ENCODE peak calls at places on chromosomes 11 and 22, in six cellular contexts. One of them, this sample, is unnamed.

GRCh38 chr22:22178566-22178965 is 66.0 kb upstream of the VPREB1 start:
- DNase-seq in spleen: no peak
- DNase-seq in H54: no peak
- DNase-seq in activated CD4-positive, alpha-beta T cell treated with anti-CD3 and anti-CD28 coated beads, Interleukin-2, amount 50 U/mL, for 48 hours: no peak
- DNase-seq in RPMI8226: no peak
- DNase-seq in CD8-positive, alpha-beta memory T cell: no peak
- DNase-seq in this sample: no peak

GRCh38 chr22:27782065-27782464 is 19.5 kb downstream of the MN1 start:
- DNase-seq in H54: no peak
- DNase-seq in spleen: no peak
- DNase-seq in CD8-positive, alpha-beta memory T cell: no peak
- DNase-seq in RPMI8226: no peak
- DNase-seq in activated CD4-positive, alpha-beta T cell treated with anti-CD3 and anti-CD28 coated beads, Interleukin-2, amount 50 U/mL, for 48 hours: no peak
- DNase-seq in this sample: no peak

GRCh38 chr11:119843760-119844330 is 114.8 kb upstream of the NECTIN1 start:
- DNase-seq in RPMI8226: no peak
- DNase-seq in CD8-positive, alpha-beta memory T cell: no peak
- DNase-seq in H54: peak
- DNase-seq in activated CD4-positive, alpha-beta T cell treated with anti-CD3 and anti-CD28 coated beads, Interleukin-2, amount 50 U/mL, for 48 hours: no peak
- DNase-seq in spleen: peak
- DNase-seq in this sample: no peak

GRCh38 chr22:44628273-44628672 is 73.7 kb upstream of the PRR5 start:
- DNase-seq in RPMI8226: no peak
- DNase-seq in CD8-positive, alpha-beta memory T cell: no peak
- DNase-seq in H54: no peak
- DNase-seq in spleen: no peak
- DNase-seq in activated CD4-positive, alpha-beta T cell treated with anti-CD3 and anti-CD28 coated beads, Interleukin-2, amount 50 U/mL, for 48 hours: no peak
- DNase-seq in this sample: no peak

GRCh38 chr11:68950268-68950667 is 30.5 kb downstream of the MRGPRD start:
- DNase-seq in RPMI8226: peak
- DNase-seq in H54: peak
- DNase-seq in activated CD4-positive, alpha-beta T cell treated with anti-CD3 and anti-CD28 coated beads, Interleukin-2, amount 50 U/mL, for 48 hours: no peak
- DNase-seq in spleen: no peak
- DNase-seq in CD8-positive, alpha-beta memory T cell: no peak
- DNase-seq in this sample: no peak

GRCh38 chr11:65476632-65477270 is 22.1 kb upstream of the MALAT1 start:
- DNase-seq in activated CD4-positive, alpha-beta T cell treated with anti-CD3 and anti-CD28 coated beads, Interleukin-2, amount 50 U/mL, for 48 hours: no peak
- DNase-seq in H54: no peak
- DNase-seq in RPMI8226: peak
- DNase-seq in spleen: no peak
- DNase-seq in CD8-positive, alpha-beta memory T cell: no peak
- DNase-seq in this sample: peak

GRCh38 chr11:121318848-121319834 is 26.6 kb downstream of the SC5D start:
- DNase-seq in spleen: no peak
- DNase-seq in H54: no peak
- DNase-seq in RPMI8226: peak
- DNase-seq in CD8-positive, alpha-beta memory T cell: peak
- DNase-seq in activated CD4-positive, alpha-beta T cell treated with anti-CD3 and anti-CD28 coated beads, Interleukin-2, amount 50 U/mL, for 48 hours: no peak
- DNase-seq in this sample: no peak

GRCh38 chr11:17748761-17749721 is 14.5 kb downstream of the KCNC1 start:
- DNase-seq in activated CD4-positive, alpha-beta T cell treated with anti-CD3 and anti-CD28 coated beads, Interleukin-2, amount 50 U/mL, for 48 hours: no peak
- DNase-seq in spleen: peak
- DNase-seq in RPMI8226: no peak
- DNase-seq in CD8-positive, alpha-beta memory T cell: no peak
- DNase-seq in H54: no peak
- DNase-seq in this sample: no peak

GRCh38 chr11:123062892-123063395 is 1.0 kb upstream of the HSPA8 start:
- DNase-seq in CD8-positive, alpha-beta memory T cell: no peak
- DNase-seq in RPMI8226: no peak
- DNase-seq in H54: no peak
- DNase-seq in activated CD4-positive, alpha-beta T cell treated with anti-CD3 and anti-CD28 coated beads, Interleukin-2, amount 50 U/mL, for 48 hours: no peak
- DNase-seq in spleen: no peak
- DNase-seq in this sample: peak

GRCh38 chr11:17606206-17607082 is 59.4 kb downstream of the OTOG start:
- DNase-seq in CD8-positive, alpha-beta memory T cell: no peak
- DNase-seq in activated CD4-positive, alpha-beta T cell treated with anti-CD3 and anti-CD28 coated beads, Interleukin-2, amount 50 U/mL, for 48 hours: no peak
- DNase-seq in spleen: no peak
- DNase-seq in RPMI8226: no peak
- DNase-seq in H54: no peak
- DNase-seq in this sample: no peak

GRCh38 chr11:74018331-74019005 is 9.6 kb upstream of the UCP3 start:
- DNase-seq in RPMI8226: peak
- DNase-seq in CD8-positive, alpha-beta memory T cell: no peak
- DNase-seq in activated CD4-positive, alpha-beta T cell treated with anti-CD3 and anti-CD28 coated beads, Interleukin-2, amount 50 U/mL, for 48 hours: no peak
- DNase-seq in H54: no peak
- DNase-seq in spleen: no peak
- DNase-seq in this sample: no peak

GRCh38 chr11:133082851-133083488 is 449.3 kb downstream of the OPCML start:
- DNase-seq in H54: peak
- DNase-seq in spleen: peak
- DNase-seq in CD8-positive, alpha-beta memory T cell: peak
- DNase-seq in RPMI8226: peak
- DNase-seq in activated CD4-positive, alpha-beta T cell treated with anti-CD3 and anti-CD28 coated beads, Interleukin-2, amount 50 U/mL, for 48 hours: peak
- DNase-seq in this sample: no peak

GRCh38 chr11:99015634-99016454 is 4.9 kb upstream of the CNTN5 start:
- DNase-seq in CD8-positive, alpha-beta memory T cell: no peak
- DNase-seq in activated CD4-positive, alpha-beta T cell treated with anti-CD3 and anti-CD28 coated beads, Interleukin-2, amount 50 U/mL, for 48 hours: no peak
- DNase-seq in H54: no peak
- DNase-seq in spleen: no peak
- DNase-seq in RPMI8226: peak
- DNase-seq in this sample: no peak

GRCh38 chr22:41302016-41302767 is 867 bp downstream of the ZC3H7B start:
- DNase-seq in CD8-positive, alpha-beta memory T cell: no peak
- DNase-seq in spleen: peak
- DNase-seq in RPMI8226: no peak
- DNase-seq in H54: no peak
- DNase-seq in activated CD4-positive, alpha-beta T cell treated with anti-CD3 and anti-CD28 coated beads, Interleukin-2, amount 50 U/mL, for 48 hours: peak
- DNase-seq in this sample: no peak

GRCh38 chr22:19942071-19942885 is 660 bp upstream of the TXNRD2 start:
- DNase-seq in H54: no peak
- DNase-seq in spleen: no peak
- DNase-seq in RPMI8226: no peak
- DNase-seq in activated CD4-positive, alpha-beta T cell treated with anti-CD3 and anti-CD28 coated beads, Interleukin-2, amount 50 U/mL, for 48 hours: peak
- DNase-seq in CD8-positive, alpha-beta memory T cell: no peak
- DNase-seq in this sample: no peak

GRCh38 chr11:69086152-69086551 is 37.4 kb downstream of the TPCN2 start:
- DNase-seq in CD8-positive, alpha-beta memory T cell: no peak
- DNase-seq in activated CD4-positive, alpha-beta T cell treated with anti-CD3 and anti-CD28 coated beads, Interleukin-2, amount 50 U/mL, for 48 hours: no peak
- DNase-seq in spleen: no peak
- DNase-seq in H54: no peak
- DNase-seq in RPMI8226: no peak
- DNase-seq in this sample: no peak

GRCh38 chr22:46578824-46579561 is 41.2 kb upstream of the GRAMD4 start:
- DNase-seq in RPMI8226: no peak
- DNase-seq in spleen: peak
- DNase-seq in CD8-positive, alpha-beta memory T cell: no peak
- DNase-seq in activated CD4-positive, alpha-beta T cell treated with anti-CD3 and anti-CD28 coated beads, Interleukin-2, amount 50 U/mL, for 48 hours: no peak
- DNase-seq in H54: no peak
- DNase-seq in this sample: no peak

GRCh38 chr11:86064236-86064803 is 4.6 kb downstream of the PICALM start:
- DNase-seq in RPMI8226: no peak
- DNase-seq in activated CD4-positive, alpha-beta T cell treated with anti-CD3 and anti-CD28 coated beads, Interleukin-2, amount 50 U/mL, for 48 hours: no peak
- DNase-seq in spleen: no peak
- DNase-seq in H54: no peak
- DNase-seq in CD8-positive, alpha-beta memory T cell: no peak
- DNase-seq in this sample: no peak

GRCh38 chr22:47328550-47329243 is 566.2 kb downstream of the TBC1D22A start:
- DNase-seq in spleen: no peak
- DNase-seq in activated CD4-positive, alpha-beta T cell treated with anti-CD3 and anti-CD28 coated beads, Interleukin-2, amount 50 U/mL, for 48 hours: no peak
- DNase-seq in H54: peak
- DNase-seq in CD8-positive, alpha-beta memory T cell: no peak
- DNase-seq in RPMI8226: no peak
- DNase-seq in this sample: no peak

GRCh38 chr22:37526376-37526775 is 7.2 kb upstream of the CARD10 start:
- DNase-seq in CD8-positive, alpha-beta memory T cell: no peak
- DNase-seq in spleen: no peak
- DNase-seq in RPMI8226: no peak
- DNase-seq in H54: no peak
- DNase-seq in activated CD4-positive, alpha-beta T cell treated with anti-CD3 and anti-CD28 coated beads, Interleukin-2, amount 50 U/mL, for 48 hours: no peak
- DNase-seq in this sample: no peak

GRCh38 chr11:59857444-59858434 is 8.5 kb downstream of the TCN1 start:
- DNase-seq in H54: no peak
- DNase-seq in spleen: no peak
- DNase-seq in CD8-positive, alpha-beta memory T cell: no peak
- DNase-seq in RPMI8226: no peak
- DNase-seq in activated CD4-positive, alpha-beta T cell treated with anti-CD3 and anti-CD28 coated beads, Interleukin-2, amount 50 U/mL, for 48 hours: peak
- DNase-seq in this sample: no peak

This sample was measured in activated gamma-delta T cell.